ENCODE peak calls at places on chromosome 10, in five cellular contexts. S is neuronal stem cell, L is IMR-90, B is H1, G is mesenchymal stem cell. N is an unnamed sample.

GRCh38 chr10:34578468-34578867 is 236.6 kb downstream of the PARD3 start:
- DNase-seq in L (no peak), S (no peak), G (no peak), B (no peak), N (no peak)

GRCh38 chr10:71964669-71965515 is 697 bp downstream of the CHST3 start:
- DNase-seq in B (no peak), S (no peak), G (peak; percentile 86), L (peak; percentile 76), N (peak; percentile 54)

GRCh38 chr10:80422221-80422536 is 13.8 kb downstream of the PRXL2A start:
- DNase-seq in L (no peak), G (no peak), B (no peak), S (no peak), N (no peak)

GRCh38 chr10:81116990-81117389 is 579.3 kb downstream of the SH2D4B start:
- DNase-seq in L (no peak), B (no peak), G (no peak), S (no peak), N (no peak)

GRCh38 chr10:108808228-108808627 is 1115.1 kb downstream of the XPNPEP1 start:
- DNase-seq in G (no peak), B (no peak), L (no peak), S (no peak), N (no peak)

GRCh38 chr10:102645388-102645740 is 1.1 kb downstream of the TRIM8 start:
- DNase-seq in G (peak; percentile 94), S (peak; percentile 56), L (peak; percentile 78), B (no peak), N (no peak)

GRCh38 chr10:53930648-53931047 is 870.4 kb downstream of the PCDH15 start:
- DNase-seq in L (no peak), G (no peak), S (no peak), B (no peak), N (no peak)

GRCh38 chr10:92758594-92758993 is 68.8 kb downstream of the HHEX start:
- DNase-seq in L (no peak), B (no peak), S (no peak), G (no peak), N (no peak)

GRCh38 chr10:47047577-47048532 is 136.6 kb downstream of the PTPN20 start:
- DNase-seq in L (peak; percentile 77), B (peak; percentile 34), G (peak; percentile 30), S (peak; percentile 72), N (peak; percentile 78)

GRCh38 chr10:132576671-132577349 is 39.2 kb downstream of the INPP5A start:
- DNase-seq in L (no peak), B (no peak), G (no peak), S (no peak), N (no peak)
- H3K18ac ChIP-seq in L (no peak overlapping the region), B (no peak overlapping the region), G (no peak overlapping the region), S (peak overlapping the region; percentile 38), N (no peak overlapping the region)

DNA sequence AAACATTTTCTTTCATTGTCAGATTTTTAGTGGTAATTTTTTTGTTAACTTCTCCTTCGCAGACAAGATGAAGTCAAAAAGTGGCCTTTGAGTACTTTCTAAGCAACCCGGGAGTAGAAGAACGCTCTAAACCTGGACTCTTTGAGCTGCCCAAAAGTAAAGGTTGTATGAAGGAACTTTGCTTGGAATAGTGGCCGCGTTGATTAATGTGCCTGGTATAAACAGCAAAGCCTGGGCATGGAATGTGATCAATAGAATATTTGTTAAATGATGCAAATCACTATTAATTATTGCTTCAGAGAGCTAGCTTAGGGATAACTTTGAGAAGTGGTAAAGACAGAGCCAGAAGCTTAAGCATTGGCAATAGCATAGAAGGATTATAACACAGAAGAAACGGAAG is 475.1 kb upstream of the ANKRD30A start:
- DNase-seq in L (no peak), B (no peak), G (no peak), S (no peak), N (no peak)
- H4K91ac ChIP-seq in L (no peak overlapping the region), B (no peak overlapping the region), G (no peak overlapping the region), S (no peak overlapping the region), N (no peak overlapping the region)

GRCh38 chr10:78438094-78438906 is 404.6 kb downstream of the RPS24 start:
- DNase-seq in G (no peak), L (no peak), B (no peak), S (no peak), N (no peak)

GRCh38 chr10:78435484-78436222 is 402.0 kb downstream of the RPS24 start:
- DNase-seq in S (no peak), L (no peak), B (no peak), G (no peak), N (no peak)

GRCh38 chr10:78436223-78436575 is 402.5 kb downstream of the RPS24 start:
- DNase-seq in G (no peak), S (no peak), L (no peak), B (no peak), N (no peak)

GRCh38 chr10:78437407-78437768 is 403.7 kb downstream of the RPS24 start:
- DNase-seq in L (no peak), S (no peak), B (no peak), G (no peak), N (no peak)

DNA sequence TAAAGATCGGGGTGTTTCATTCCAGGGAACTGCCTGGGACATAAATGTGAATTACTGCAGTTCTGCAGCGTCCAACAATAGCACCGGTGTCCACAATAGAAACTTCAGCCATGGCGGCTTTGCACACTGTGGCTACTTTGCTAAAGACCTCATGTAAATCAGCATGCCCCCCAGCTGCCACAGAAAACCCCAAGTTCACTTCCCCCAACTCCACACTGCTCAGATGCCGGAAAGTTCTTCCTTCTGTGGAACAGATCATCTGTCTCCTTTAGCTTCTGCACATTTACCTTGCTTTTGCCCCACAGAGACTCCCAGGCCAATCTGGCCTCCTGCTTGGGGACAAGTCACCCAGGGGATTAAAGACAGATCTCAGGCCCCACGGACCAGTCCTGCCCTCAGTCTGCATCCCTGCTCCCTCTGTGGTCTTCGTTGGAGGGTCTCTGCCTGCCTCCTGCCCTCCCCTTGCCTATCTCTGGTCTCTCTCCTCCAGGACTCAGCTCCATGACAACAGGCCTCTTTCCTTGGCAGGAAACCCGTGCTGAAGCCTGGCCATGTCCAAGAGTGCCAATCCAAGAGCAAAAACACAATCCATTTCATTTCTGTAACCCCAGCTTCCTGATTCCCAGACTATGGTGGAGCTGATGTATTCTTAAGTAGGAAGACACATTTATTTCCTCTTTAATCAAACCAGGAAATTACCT is 403.2 kb downstream of the RPS24 start:
- DNase-seq in G (no peak), B (no peak), S (no peak), L (no peak), N (no peak)
- H3K14ac ChIP-seq in G (no peak overlapping the region), B (no peak overlapping the region), S (no peak overlapping the region), L (no peak overlapping the region), N (no peak overlapping the region)

GRCh38 chr10:44958897-44959242 is 732 bp upstream of the RASSF4 start:
- DNase-seq in B (no peak), L (no peak), G (no peak), S (no peak), N (no peak)

GRCh38 chr10:44960482-44961230 is 1.1 kb downstream of the RASSF4 start:
- DNase-seq in B (no peak), G (no peak), S (no peak), L (no peak), N (peak; percentile 22)

GRCh38 chr10:44961231-44961571 is 1.6 kb downstream of the RASSF4 start:
- DNase-seq in G (no peak), S (no peak), B (no peak), L (no peak), N (peak; percentile 19)

GRCh38 chr10:44959243-44960097 is at the start of gene RASSF4:
- DNase-seq in G (peak; percentile 91), S (peak; percentile 89), L (peak; percentile 74), B (no peak), N (peak; percentile 93)

GRCh38 chr10:44960098-44960480 is 487 bp downstream of the RASSF4 start:
- DNase-seq in L (no peak), S (no peak), B (no peak), G (peak; percentile 45), N (no peak)
- H3K18ac ChIP-seq in L (no peak overlapping the region), S (peak overlapping the region; percentile 93), B (no peak overlapping the region), G (peak overlapping the region; percentile 75), N (no peak overlapping the region)

GRCh38 chr10:128578766-128579165 is 452.5 kb upstream of the MKI67 start:
- DNase-seq in G (no peak), B (no peak), L (no peak), S (no peak), N (no peak)
- H4K91ac ChIP-seq in G (no peak overlapping the region), B (peak overlapping the region; percentile 8), L (no peak overlapping the region), S (no peak overlapping the region), N (no peak overlapping the region)

GRCh38 chr10:78656397-78656796 is 412.4 kb upstream of the ZMIZ1 start:
- DNase-seq in L (no peak), B (no peak), S (no peak), G (no peak), N (no peak)

GRCh38 chr10:78656815-78657621 is 411.7 kb upstream of the ZMIZ1 start:
- DNase-seq in G (peak; percentile 33), B (no peak), L (no peak), S (peak; percentile 99), N (no peak)

GRCh38 chr10:78655941-78656340 is 412.8 kb upstream of the ZMIZ1 start:
- DNase-seq in S (no peak), B (no peak), L (peak; percentile 43), G (no peak), N (no peak)

GRCh38 chr10:78658645-78659632 is 409.8 kb upstream of the ZMIZ1 start:
- DNase-seq in S (no peak), G (no peak), L (no peak), B (no peak), N (no peak)

GRCh38 chr10:78657622-78658165 is 411.1 kb upstream of the ZMIZ1 start:
- DNase-seq in B (peak; percentile 17), G (peak; percentile 70), S (no peak), L (peak; percentile 43), N (peak; percentile 81)
- H3K14ac ChIP-seq in B (no peak overlapping the region), G (no peak overlapping the region), S (no peak overlapping the region), L (no peak overlapping the region), N (no peak overlapping the region)

GRCh38 chr10:103772096-103772845 is 83.1 kb downstream of the SH3PXD2A start:
- DNase-seq in L (peak; percentile 98), S (peak; percentile 72), G (peak; percentile 94), B (peak; percentile 57), N (peak; percentile 94)
- H3K18ac ChIP-seq in L (no peak overlapping the region), S (peak overlapping the region; percentile 97), G (peak overlapping the region; percentile 64), B (peak overlapping the region; percentile 93), N (peak overlapping the region; percentile 28)

DNA sequence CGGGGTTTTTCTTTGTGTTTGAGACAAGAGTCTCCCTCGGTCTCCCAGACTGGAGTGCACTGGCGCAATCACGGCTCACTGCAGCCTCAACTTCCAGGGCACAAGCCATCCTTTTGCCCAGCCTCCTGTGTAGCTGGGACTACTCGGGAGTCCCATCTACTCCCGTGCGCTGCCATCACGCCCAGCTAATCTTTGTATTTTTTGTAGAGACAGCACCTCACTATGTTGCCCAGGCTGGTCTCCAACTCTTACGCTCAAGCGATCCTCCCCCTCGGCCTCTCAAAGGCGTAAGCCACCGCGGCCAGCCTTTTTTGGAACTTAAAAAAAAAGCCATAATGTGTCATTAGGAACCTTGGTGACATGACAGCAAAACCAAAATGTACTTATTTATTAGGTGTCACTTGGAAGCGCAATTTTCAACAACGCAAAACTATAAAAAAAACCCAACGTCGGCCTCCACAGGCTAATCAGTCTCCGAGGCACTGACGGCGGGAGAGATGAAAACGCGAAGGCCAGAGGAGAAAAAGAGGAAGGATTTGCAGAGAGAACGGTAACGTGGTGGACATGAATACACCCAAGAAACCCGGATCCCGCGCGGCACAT is 911 bp upstream of the HNRNPH3 start:
- DNase-seq in B (no peak), S (no peak), G (no peak), L (peak; percentile 23), N (peak; percentile 29)
- H4K91ac ChIP-seq in B (peak overlapping the region; percentile 99), S (peak overlapping the region; percentile 47), G (peak overlapping the region; percentile 88), L (peak overlapping the region; percentile 91), N (no peak overlapping the region)

GRCh38 chr10:110404374-110404773 is 93.3 kb upstream of the DUSP5 start:
- DNase-seq in B (no peak), G (no peak), S (no peak), L (no peak), N (no peak)
- H3K14ac ChIP-seq in B (no peak overlapping the region), G (no peak overlapping the region), S (no peak overlapping the region), L (no peak overlapping the region), N (no peak overlapping the region)